ENCODE peak calls at places on chromosomes 6 and 20, in four cellular contexts. F is MM.1S, J is fibroblast of lung, H is mesendoderm. X is an unnamed sample.

GRCh38 chr20:62824476-62825287 is 7.8 kb downstream of the COL9A3 start:
- DNase-seq in F (peak), J (peak), H (peak), X (no peak)

GRCh38 chr20:17423782-17424181 is 107.4 kb downstream of the BFSP1 start:
- DNase-seq in F (no peak), J (no peak), H (no peak), X (no peak)

GRCh38 chr6:123415844-123416468 is 220.8 kb downstream of the TRDN start:
- DNase-seq in F (peak), J (peak), H (peak), X (peak)

GRCh38 chr6:136014454-136015421 is 163.2 kb downstream of the PDE7B start:
- DNase-seq in F (no peak), J (peak), H (peak), X (no peak)

GRCh38 chr6:30618270-30618787 is 689 bp downstream of the MRPS18B start:
- DNase-seq in F (peak), J (no peak), H (no peak), X (no peak)

GRCh38 chr6:25717856-25718740 is 36.4 kb upstream of the SLC17A4 start:
- DNase-seq in F (peak), J (peak), H (peak), X (no peak)

GRCh38 chr6:157432861-157433260 is 51.9 kb downstream of the ZDHHC14 start:
- DNase-seq in F (no peak), J (no peak), H (no peak), X (no peak)

GRCh38 chr20:49851991-49852390 is 39.4 kb downstream of the SLC9A8 start:
- DNase-seq in F (no peak), J (no peak), H (no peak), X (no peak)

GRCh38 chr6:155026366-155027045 is 31.4 kb downstream of the TIAM2 start:
- DNase-seq in F (no peak), J (peak), H (peak), X (no peak)

GRCh38 chr6:98947411-98948292 is at the start of gene FBXL4:
- DNase-seq in F (peak), J (peak), H (peak), X (peak)
- H3K4me2 ChIP-seq in F (peak), J (peak), H (peak), X (peak)

GRCh38 chr6:168903638-168904345 is 349.9 kb downstream of the THBS2 start:
- DNase-seq in F (no peak), J (no peak), H (no peak), X (no peak)

GRCh38 chr6:168908166-168908565 is 345.5 kb downstream of the THBS2 start:
- DNase-seq in F (no peak), J (peak), H (no peak), X (no peak)

GRCh38 chr6:168908887-168909286 is 344.8 kb downstream of the THBS2 start:
- DNase-seq in F (no peak), J (peak), H (no peak), X (no peak)

GRCh38 chr6:168906251-168906845 is 347.3 kb downstream of the THBS2 start:
- DNase-seq in F (no peak), J (no peak), H (peak), X (no peak)

GRCh38 chr6:168905451-168906090 is 348.1 kb downstream of the THBS2 start:
- DNase-seq in F (no peak), J (peak), H (peak), X (no peak)
- H3K4me2 ChIP-seq in F (no peak), J (no peak), H (no peak), X (no peak)

GRCh38 chr6:13267142-13267621 is 61.2 kb downstream of the TBC1D7 start:
- DNase-seq in F (no peak), J (no peak), H (no peak), X (no peak)
- H3K4me2 ChIP-seq in F (no peak), J (no peak), H (no peak), X (no peak)

DNA sequence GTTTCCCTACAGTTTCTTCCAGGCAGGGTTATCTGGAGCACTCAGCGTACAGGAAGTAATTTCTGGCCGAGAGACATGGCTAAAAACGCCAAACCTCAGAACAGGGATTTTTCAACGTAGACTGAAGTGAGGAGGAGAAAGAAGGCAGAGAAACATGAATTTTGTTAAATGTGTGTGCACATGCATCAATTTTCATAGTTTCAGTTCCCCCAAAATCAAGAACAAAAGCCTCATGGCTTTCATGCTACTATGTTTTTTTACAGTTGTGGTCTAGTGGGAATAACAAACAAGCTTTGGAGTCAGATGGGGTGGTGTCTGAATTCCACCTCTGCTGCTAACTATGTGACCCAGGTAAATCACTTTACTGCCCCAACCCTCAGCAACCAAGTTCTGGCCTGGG is 4.9 kb downstream of the TOMM34 start:
- DNase-seq in F (no peak), J (no peak), H (no peak), X (no peak)
- H3K4me2 ChIP-seq in F (no peak), J (no peak), H (no peak), X (no peak)

GRCh38 chr6:1856381-1856780 is 246.7 kb downstream of the FOXC1 start:
- DNase-seq in F (peak), J (peak), H (no peak), X (no peak)
- H3K4me2 ChIP-seq in F (no peak), J (no peak), H (no peak), X (no peak)

GRCh38 chr6:131015192-131015591 is 47.9 kb downstream of the EPB41L2 start:
- DNase-seq in F (no peak), J (no peak), H (no peak), X (no peak)

GRCh38 chr6:131013495-131013894 is 49.5 kb downstream of the EPB41L2 start:
- DNase-seq in F (no peak), J (peak), H (no peak), X (no peak)

GRCh38 chr6:131017962-131018361 is 45.1 kb downstream of the EPB41L2 start:
- DNase-seq in F (no peak), J (no peak), H (no peak), X (no peak)

GRCh38 chr6:131014080-131014776 is 48.8 kb downstream of the EPB41L2 start:
- DNase-seq in F (no peak), J (peak), H (no peak), X (no peak)

GRCh38 chr6:131015630-131016263 is 47.3 kb downstream of the EPB41L2 start:
- DNase-seq in F (no peak), J (peak), H (no peak), X (no peak)
- H3K4me2 ChIP-seq in F (no peak), J (peak), H (no peak), X (no peak)

X was measured in neuronal stem cell.